ENCODE peak calls at places on chromosome 20, in four cellular contexts. Y is cardiac muscle cell, V is GM13976, A is heart left ventricle. R is an unnamed sample.

GRCh38 chr20:25437153-25437581 is 29.7 kb downstream of the GINS1 start:
- DNase-seq in Y (peak; percentile 16), V (no peak), A (no peak), R (no peak)

GRCh38 chr20:45358282-45359068 is 4.5 kb upstream of the SYS1 start:
- DNase-seq in Y (peak; percentile 93), V (no peak), A (peak; percentile 78), R (no peak)

GRCh38 chr20:34954905-34955231 is 738 bp downstream of the GSS start:
- DNase-seq in Y (peak; percentile 38), V (no peak), A (no peak), R (no peak)

GRCh38 chr20:31674895-31675827 is 37.4 kb downstream of the COX4I2 start:
- DNase-seq in Y (peak; percentile 97), V (no peak), A (peak; percentile 79), R (no peak)

GRCh38 chr20:64029293-64030117 is 6.5 kb upstream of the C20orf204 start:
- DNase-seq in Y (no peak), V (no peak), A (no peak), R (no peak)

GRCh38 chr20:22586645-22587310 is 2.4 kb upstream of the FOXA2 start:
- DNase-seq in Y (peak; percentile 26), V (peak; percentile 70), A (no peak), R (peak; percentile 43)

GRCh38 chr20:59836768-59837167 is 96.7 kb downstream of the SYCP2 start:
- DNase-seq in Y (no peak), V (no peak), A (no peak), R (no peak)

GRCh38 chr20:44030394-44030793 is 115.7 kb downstream of the TOX2 start:
- DNase-seq in Y (no peak), V (no peak), A (no peak), R (no peak)

GRCh38 chr20:59697082-59697481 is 92.7 kb downstream of the PHACTR3 start:
- DNase-seq in Y (no peak), V (no peak), A (no peak), R (no peak)

GRCh38 chr20:47204008-47204745 is 152.3 kb downstream of the ZMYND8 start:
- DNase-seq in Y (peak; percentile 31), V (no peak), A (no peak), R (no peak)

GRCh38 chr20:63439866-63440265 is 32.6 kb downstream of the KCNQ2 start:
- DNase-seq in Y (no peak), V (no peak), A (no peak), R (no peak)

GRCh38 chr20:13035399-13036173 is 26.8 kb downstream of the SPTLC3 start:
- DNase-seq in Y (no peak), V (no peak), A (no peak), R (no peak)

GRCh38 chr20:59817846-59818245 is 115.6 kb downstream of the SYCP2 start:
- DNase-seq in Y (no peak), V (peak; percentile 5), A (no peak), R (no peak)

GRCh38 chr20:62900052-62900691 is 26.1 kb downstream of the DIDO1 start:
- DNase-seq in Y (peak; percentile 85), V (peak; percentile 92), A (peak; percentile 83), R (peak; percentile 53)

GRCh38 chr20:54347216-54347833 is 128.1 kb upstream of the DOK5 start:
- DNase-seq in Y (no peak), V (no peak), A (no peak), R (no peak)

GRCh38 chr20:62073323-62073722 is 7.6 kb upstream of the TAF4 start:
- DNase-seq in Y (no peak), V (no peak), A (no peak), R (no peak)

GRCh38 chr20:5215592-5216304 is 88.9 kb downstream of the CDS2 start:
- DNase-seq in Y (peak; percentile 15), V (no peak), A (no peak), R (no peak)

R was measured in NCI-H1930.